ENCODE peak calls at places on chromosomes 2 and 18, in four cellular contexts. One of them, this sample, is unnamed.

GRCh38 chr2:221443631-221444030 is 128.5 kb downstream of the EPHA4 start:
- DNase-seq in HEK293T: no peak
- DNase-seq in WTC11: no peak
- DNase-seq in HepG2: no peak
- DNase-seq in this sample: no peak

GRCh38 chr2:179686718-179687342 is 174.6 kb downstream of the ZNF385B start:
- DNase-seq in HEK293T: no peak
- DNase-seq in WTC11: no peak
- DNase-seq in HepG2: no peak
- DNase-seq in this sample: no peak

GRCh38 chr18:46829947-46830346 is 73.1 kb upstream of the ST8SIA5 start:
- DNase-seq in HepG2: no peak
- DNase-seq in WTC11: no peak
- DNase-seq in HEK293T: no peak
- DNase-seq in this sample: no peak

GRCh38 chr2:167534443-167534842 is 646.2 kb downstream of the XIRP2 start:
- DNase-seq in HepG2: no peak
- DNase-seq in WTC11: no peak
- DNase-seq in HEK293T: no peak
- DNase-seq in this sample: no peak

GRCh38 chr18:35328868-35329267 is 15.4 kb downstream of the ZNF24 start:
- DNase-seq in WTC11: no peak
- DNase-seq in HepG2: no peak
- DNase-seq in HEK293T: no peak
- DNase-seq in this sample: no peak

GRCh38 chr18:14117611-14118010 is 14.6 kb downstream of the ZNF519 start:
- DNase-seq in HEK293T: no peak
- DNase-seq in WTC11: no peak
- DNase-seq in HepG2: no peak
- DNase-seq in this sample: no peak

GRCh38 chr2:85468704-85469349 is 50.3 kb downstream of the SH2D6 start:
- DNase-seq in HEK293T: no peak
- DNase-seq in HepG2: peak
- DNase-seq in WTC11: no peak
- DNase-seq in this sample: peak

GRCh38 chr2:235390108-235390815 is 103.6 kb upstream of the AGAP1 start:
- DNase-seq in HepG2: no peak
- DNase-seq in HEK293T: no peak
- DNase-seq in WTC11: no peak
- DNase-seq in this sample: peak

GRCh38 chr2:144938308-144938709 is 418.4 kb upstream of the ZEB2 start:
- DNase-seq in HEK293T: no peak
- DNase-seq in WTC11: no peak
- DNase-seq in HepG2: peak
- DNase-seq in this sample: peak

GRCh38 chr2:144937066-144937465 is 417.1 kb upstream of the ZEB2 start:
- DNase-seq in HepG2: no peak
- DNase-seq in HEK293T: no peak
- DNase-seq in WTC11: no peak
- DNase-seq in this sample: no peak

GRCh38 chr2:144936442-144936841 is 416.5 kb upstream of the ZEB2 start:
- DNase-seq in WTC11: no peak
- DNase-seq in HepG2: no peak
- DNase-seq in HEK293T: no peak
- DNase-seq in this sample: no peak

GRCh38 chr2:144939590-144939989 is 419.7 kb upstream of the ZEB2 start:
- DNase-seq in WTC11: no peak
- DNase-seq in HEK293T: no peak
- DNase-seq in HepG2: no peak
- DNase-seq in this sample: no peak

DNA sequence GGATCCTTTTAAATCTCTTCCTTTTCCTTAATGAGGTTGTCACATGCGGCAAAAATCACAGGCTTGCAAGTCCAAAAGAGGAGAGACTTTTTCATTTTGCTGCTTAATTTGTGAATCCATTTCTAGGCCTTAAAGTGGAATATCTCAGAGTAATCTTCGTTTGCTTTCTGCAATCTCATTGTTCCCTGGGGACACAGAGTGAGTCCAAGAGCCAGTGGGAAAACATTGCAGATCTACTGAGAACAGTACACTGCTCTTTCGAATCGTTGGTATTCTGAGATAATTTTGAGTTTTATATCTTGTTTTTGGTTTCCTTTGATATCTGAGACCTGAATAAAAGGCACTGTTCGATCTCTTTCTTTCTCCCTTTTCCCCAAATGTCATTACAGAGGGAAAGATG is 418.0 kb upstream of the ZEB2 start:
- DNase-seq in HepG2: no peak
- DNase-seq in HEK293T: no peak
- DNase-seq in WTC11: no peak
- DNase-seq in this sample: no peak
- TF ChIP-seq ELF4 in HepG2: no peak
- TF ChIP-seq ELF4 in HEK293T: no peak
- TF ChIP-seq ELF4 in WTC11: no peak
- TF ChIP-seq ELF4 in this sample: no peak

GRCh38 chr2:111633643-111634042 is 250.3 kb downstream of the ANAPC1 start:
- DNase-seq in HEK293T: no peak
- DNase-seq in HepG2: no peak
- DNase-seq in WTC11: no peak
- DNase-seq in this sample: no peak
- TF ChIP-seq ELF4 in HEK293T: no peak
- TF ChIP-seq ELF4 in HepG2: no peak
- TF ChIP-seq ELF4 in WTC11: no peak
- TF ChIP-seq ELF4 in this sample: no peak

GRCh38 chr18:48897531-48897930 is 53.2 kb downstream of the SMAD7 start:
- DNase-seq in HEK293T: no peak
- DNase-seq in HepG2: no peak
- DNase-seq in WTC11: no peak
- DNase-seq in this sample: no peak
- TF ChIP-seq ELF4 in HEK293T: no peak
- TF ChIP-seq ELF4 in HepG2: no peak
- TF ChIP-seq ELF4 in WTC11: no peak
- TF ChIP-seq ELF4 in this sample: no peak

DNA sequence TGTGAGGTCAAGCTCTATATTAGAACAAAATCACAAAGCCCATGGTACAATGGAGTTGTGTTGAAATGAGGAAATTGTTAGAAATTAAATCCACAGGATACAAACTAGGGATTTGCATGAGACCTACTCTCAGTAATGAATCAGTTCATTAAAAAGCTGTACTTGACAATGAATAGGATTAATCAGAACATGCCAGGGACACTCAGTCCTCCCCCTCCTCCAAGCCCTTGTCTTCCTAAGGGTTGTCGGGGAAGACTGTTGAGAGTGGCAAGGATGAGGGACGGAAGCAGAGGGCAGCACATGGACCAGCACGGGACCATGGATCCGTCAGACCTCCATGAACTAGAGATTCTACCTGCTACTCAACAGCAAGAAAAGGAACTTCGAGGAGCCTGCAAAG is 39.8 kb downstream of the SPRED2 start:
- DNase-seq in HEK293T: no peak
- DNase-seq in WTC11: no peak
- DNase-seq in HepG2: no peak
- DNase-seq in this sample: no peak
- TF ChIP-seq ELF4 in HEK293T: no peak
- TF ChIP-seq ELF4 in WTC11: no peak
- TF ChIP-seq ELF4 in HepG2: no peak
- TF ChIP-seq ELF4 in this sample: no peak

GRCh38 chr18:56835331-56835730 is 184.2 kb downstream of the WDR7 start:
- DNase-seq in HEK293T: no peak
- DNase-seq in HepG2: no peak
- DNase-seq in WTC11: no peak
- DNase-seq in this sample: no peak
- TF ChIP-seq ELF4 in HEK293T: no peak
- TF ChIP-seq ELF4 in HepG2: no peak
- TF ChIP-seq ELF4 in WTC11: no peak
- TF ChIP-seq ELF4 in this sample: no peak